ENCODE peak calls at places on chromosomes 2 and 18, in ten cellular contexts. F is retinal pigment epithelial cell, L is Right ventricle myocardium superior, U is RPMI8226, R is neuronal stem cell, Y is mucosa of descending colon, B is GM03348, N is amniotic stem cell, T is EL, M is T-helper 17 cell. S is an unnamed sample.

GRCh38 chr2:22340711-22341110 is 1044.3 kb upstream of the KLHL29 start:
- DNase-seq in F (no peak), L (no peak), U (no peak), R (no peak), Y (no peak), B (no peak), N (no peak), T (no peak), M (no peak), S (no peak)

GRCh38 chr2:232333361-232334135 is 45.0 kb upstream of the ALPP start:
- DNase-seq in F (no peak), L (peak; percentile 38), U (no peak), R (peak; percentile 20), Y (peak; percentile 21), B (no peak), N (no peak), T (peak; percentile 13), M (peak; percentile 6), S (peak; percentile 52)

GRCh38 chr2:218643751-218644310 is 15.6 kb downstream of the ZNF142 start:
- DNase-seq in F (no peak), L (no peak), U (no peak), R (no peak), Y (no peak), B (no peak), N (no peak), T (no peak), M (no peak), S (no peak)

GRCh38 chr2:117470311-117471095 is 344.0 kb upstream of the DDX18 start:
- DNase-seq in F (peak; percentile 6), L (no peak), U (peak; percentile 72), R (peak; percentile 61), Y (peak; percentile 24), B (no peak), N (no peak), T (no peak), M (no peak), S (no peak)

GRCh38 chr2:96802281-96802595 is 13.8 kb upstream of the CNNM3 start:
- DNase-seq in F (no peak), L (no peak), U (no peak), R (no peak), Y (no peak), B (no peak), N (no peak), T (no peak), M (peak; percentile 15), S (peak; percentile 9)

GRCh38 chr2:64212801-64213321 is 68.6 kb upstream of the PELI1 start:
- DNase-seq in F (peak; percentile 96), L (no peak), U (peak; percentile 29), R (no peak), Y (no peak), B (no peak), N (no peak), T (peak; percentile 7), M (no peak), S (no peak)

GRCh38 chr2:171391532-171391931 is 42.3 kb downstream of the METTL8 start:
- DNase-seq in F (no peak), L (no peak), U (no peak), R (no peak), Y (no peak), B (no peak), N (no peak), T (no peak), M (no peak), S (no peak)

GRCh38 chr2:102131564-102131963 is 11.0 kb upstream of the IL1R1 start:
- DNase-seq in F (no peak), L (no peak), U (no peak), R (no peak), Y (no peak), B (no peak), N (no peak), T (no peak), M (no peak), S (no peak)

GRCh38 chr2:120446236-120447121 is 100.5 kb downstream of the INHBB start:
- DNase-seq in F (no peak), L (no peak), U (no peak), R (no peak), Y (no peak), B (no peak), N (no peak), T (no peak), M (no peak), S (no peak)

GRCh38 chr2:227888289-227888688 is 16.9 kb downstream of the DAW1 start:
- DNase-seq in F (no peak), L (no peak), U (no peak), R (no peak), Y (peak; percentile 33), B (no peak), N (no peak), T (no peak), M (no peak), S (no peak)

GRCh38 chr18:48919547-48919946 is 31.2 kb downstream of the SMAD7 start:
- DNase-seq in F (no peak), L (no peak), U (no peak), R (no peak), Y (no peak), B (no peak), N (no peak), T (no peak), M (no peak), S (no peak)

GRCh38 chr2:221535824-221536223 is 36.3 kb downstream of the EPHA4 start:
- DNase-seq in F (no peak), L (no peak), U (no peak), R (no peak), Y (no peak), B (no peak), N (no peak), T (no peak), M (no peak), S (no peak)

GRCh38 chr2:224357098-224357901 is 44.6 kb downstream of the FAM124B start:
- DNase-seq in F (peak; percentile 17), L (no peak), U (peak; percentile 48), R (peak; percentile 61), Y (no peak), B (peak; percentile 83), N (no peak), T (peak; percentile 56), M (no peak), S (peak; percentile 41)

GRCh38 chr2:100274076-100274475 is 48.2 kb downstream of the LONRF2 start:
- DNase-seq in F (no peak), L (no peak), U (no peak), R (no peak), Y (no peak), B (no peak), N (no peak), T (no peak), M (no peak), S (no peak)

GRCh38 chr18:45059695-45060094 is 379.0 kb downstream of the SETBP1 start:
- DNase-seq in F (no peak), L (no peak), U (no peak), R (no peak), Y (no peak), B (peak; percentile 60), N (peak; percentile 18), T (peak; percentile 77), M (no peak), S (no peak)

GRCh38 chr18:25289040-25289631 is 62.8 kb downstream of the ZNF521 start:
- DNase-seq in F (peak; percentile 64), L (peak; percentile 29), U (no peak), R (no peak), Y (no peak), B (peak; percentile 67), N (peak; percentile 88), T (peak; percentile 79), M (no peak), S (no peak)

GRCh38 chr18:35347991-35348390 is 3.8 kb upstream of the ZNF24 start:
- DNase-seq in F (no peak), L (no peak), U (no peak), R (no peak), Y (no peak), B (no peak), N (no peak), T (no peak), M (no peak), S (no peak)

GRCh38 chr18:79875531-79875919 is 75.9 kb downstream of the SLC66A2 start:
- DNase-seq in F (no peak), L (peak; percentile 10), U (no peak), R (no peak), Y (no peak), B (no peak), N (no peak), T (no peak), M (no peak), S (no peak)

GRCh38 chr2:64643838-64644219 is 9.9 kb downstream of the SERTAD2 start:
- DNase-seq in F (no peak), L (no peak), U (peak; percentile 41), R (no peak), Y (no peak), B (no peak), N (no peak), T (no peak), M (no peak), S (no peak)

GRCh38 chr2:100615886-100616285 is 53.1 kb downstream of the PDCL3 start:
- DNase-seq in F (no peak), L (no peak), U (no peak), R (no peak), Y (no peak), B (no peak), N (no peak), T (no peak), M (no peak), S (no peak)

GRCh38 chr2:37692731-37693130 is 21.3 kb upstream of the CDC42EP3 start:
- DNase-seq in F (no peak), L (no peak), U (no peak), R (no peak), Y (no peak), B (no peak), N (no peak), T (no peak), M (no peak), S (no peak)

GRCh38 chr2:206798009-206798408 is 32.6 kb downstream of the FASTKD2 start:
- DNase-seq in F (no peak), L (no peak), U (peak; percentile 14), R (no peak), Y (no peak), B (no peak), N (no peak), T (no peak), M (no peak), S (no peak)

GRCh38 chr18:12779043-12779442 is 76.2 kb downstream of the PSMG2 start:
- DNase-seq in F (no peak), L (no peak), U (no peak), R (no peak), Y (no peak), B (no peak), N (no peak), T (no peak), M (no peak), S (no peak)

GRCh38 chr18:65835881-65836280 is 85.1 kb downstream of the CDH7 start:
- DNase-seq in F (no peak), L (no peak), U (no peak), R (no peak), Y (no peak), B (no peak), N (no peak), T (no peak), M (no peak), S (no peak)

GRCh38 chr2:224982910-224983688 is 59.2 kb downstream of the DOCK10 start:
- DNase-seq in F (peak; percentile 71), L (peak; percentile 44), U (no peak), R (no peak), Y (peak; percentile 35), B (peak; percentile 62), N (peak; percentile 43), T (peak; percentile 61), M (no peak), S (no peak)

GRCh38 chr2:110853516-110853915 is 121.1 kb downstream of the ACOXL start:
- DNase-seq in F (no peak), L (peak; percentile 52), U (peak; percentile 53), R (no peak), Y (peak; percentile 59), B (peak; percentile 32), N (no peak), T (peak; percentile 21), M (peak; percentile 23), S (no peak)

GRCh38 chr2:113699048-113699447 is 57.4 kb downstream of the SLC35F5 start:
- DNase-seq in F (no peak), L (no peak), U (no peak), R (no peak), Y (no peak), B (no peak), N (no peak), T (no peak), M (no peak), S (no peak)

GRCh38 chr2:25373269-25373981 is 31.7 kb upstream of the DNMT3A start:
- DNase-seq in F (no peak), L (peak; percentile 56), U (peak; percentile 99), R (no peak), Y (peak; percentile 76), B (no peak), N (no peak), T (no peak), M (no peak), S (no peak)